ENCODE peak calls at places on chromosomes 4 and X, in eight cellular contexts. One of them, this sample, is unnamed.

GRCh38 chrX:2677764-2678163 is 13.3 kb upstream of the CD99 start:
- DNase-seq in type B pancreatic cell: no peak
- DNase-seq in BE2C: no peak
- DNase-seq in hippocampal formation: no peak
- DNase-seq in EL: peak
- DNase-seq in heart left ventricle: peak
- DNase-seq in T-cell: no peak
- DNase-seq in Right ventricle myocardium inferior: peak
- DNase-seq in this sample: peak

GRCh38 chrX:20947411-20947912 is 426.8 kb upstream of the CNKSR2 start:
- DNase-seq in T-cell: no peak
- DNase-seq in EL: no peak
- DNase-seq in Right ventricle myocardium inferior: no peak
- DNase-seq in heart left ventricle: no peak
- DNase-seq in type B pancreatic cell: no peak
- DNase-seq in BE2C: no peak
- DNase-seq in hippocampal formation: no peak
- DNase-seq in this sample: no peak

GRCh38 chr4:56874166-56874565 is 33.5 kb upstream of the REST start:
- DNase-seq in EL: no peak
- DNase-seq in BE2C: no peak
- DNase-seq in type B pancreatic cell: no peak
- DNase-seq in T-cell: no peak
- DNase-seq in hippocampal formation: no peak
- DNase-seq in Right ventricle myocardium inferior: no peak
- DNase-seq in heart left ventricle: no peak
- DNase-seq in this sample: no peak

GRCh38 chrX:106862972-106863688 is 40.0 kb downstream of the RIPPLY1 start:
- DNase-seq in EL: peak
- DNase-seq in Right ventricle myocardium inferior: no peak
- DNase-seq in heart left ventricle: no peak
- DNase-seq in type B pancreatic cell: no peak
- DNase-seq in T-cell: peak
- DNase-seq in BE2C: peak
- DNase-seq in hippocampal formation: no peak
- DNase-seq in this sample: peak

GRCh38 chr4:94452476-94453300 is 946 bp downstream of the PDLIM5 start:
- DNase-seq in Right ventricle myocardium inferior: peak
- DNase-seq in T-cell: no peak
- DNase-seq in EL: peak
- DNase-seq in BE2C: peak
- DNase-seq in heart left ventricle: peak
- DNase-seq in type B pancreatic cell: peak
- DNase-seq in hippocampal formation: peak
- DNase-seq in this sample: peak

GRCh38 chr4:117987464-117987863 is 46.8 kb upstream of the NDST3 start:
- DNase-seq in type B pancreatic cell: no peak
- DNase-seq in EL: no peak
- DNase-seq in Right ventricle myocardium inferior: no peak
- DNase-seq in BE2C: no peak
- DNase-seq in hippocampal formation: no peak
- DNase-seq in T-cell: no peak
- DNase-seq in heart left ventricle: no peak
- DNase-seq in this sample: no peak

GRCh38 chr4:174631901-174632758 is 109.8 kb upstream of the HPGD start:
- DNase-seq in T-cell: no peak
- DNase-seq in Right ventricle myocardium inferior: no peak
- DNase-seq in BE2C: no peak
- DNase-seq in type B pancreatic cell: no peak
- DNase-seq in EL: peak
- DNase-seq in heart left ventricle: no peak
- DNase-seq in hippocampal formation: peak
- DNase-seq in this sample: peak

GRCh38 chrX:85573801-85574200 is 194.3 kb upstream of the POF1B start:
- DNase-seq in hippocampal formation: no peak
- DNase-seq in heart left ventricle: no peak
- DNase-seq in EL: no peak
- DNase-seq in Right ventricle myocardium inferior: no peak
- DNase-seq in BE2C: no peak
- DNase-seq in T-cell: no peak
- DNase-seq in type B pancreatic cell: no peak
- DNase-seq in this sample: no peak

GRCh38 chr4:123349401-123350190 is 47.0 kb upstream of the SPRY1 start:
- DNase-seq in EL: no peak
- DNase-seq in hippocampal formation: no peak
- DNase-seq in Right ventricle myocardium inferior: no peak
- DNase-seq in T-cell: no peak
- DNase-seq in BE2C: no peak
- DNase-seq in type B pancreatic cell: no peak
- DNase-seq in heart left ventricle: no peak
- DNase-seq in this sample: peak

GRCh38 chrX:84611843-84612636 is 109.8 kb upstream of the HDX start:
- DNase-seq in EL: no peak
- DNase-seq in T-cell: no peak
- DNase-seq in Right ventricle myocardium inferior: no peak
- DNase-seq in BE2C: no peak
- DNase-seq in type B pancreatic cell: no peak
- DNase-seq in heart left ventricle: no peak
- DNase-seq in hippocampal formation: no peak
- DNase-seq in this sample: no peak

GRCh38 chrX:72041166-72041565 is 90.5 kb downstream of the RTL5 start:
- DNase-seq in type B pancreatic cell: no peak
- DNase-seq in T-cell: no peak
- DNase-seq in hippocampal formation: no peak
- DNase-seq in BE2C: peak
- DNase-seq in EL: no peak
- DNase-seq in heart left ventricle: no peak
- DNase-seq in Right ventricle myocardium inferior: no peak
- DNase-seq in this sample: no peak

GRCh38 chr4:54570822-54571221 is 86.9 kb upstream of the KIT start:
- DNase-seq in Right ventricle myocardium inferior: no peak
- DNase-seq in heart left ventricle: no peak
- DNase-seq in EL: no peak
- DNase-seq in T-cell: no peak
- DNase-seq in BE2C: no peak
- DNase-seq in hippocampal formation: no peak
- DNase-seq in type B pancreatic cell: no peak
- DNase-seq in this sample: no peak

GRCh38 chr4:184397516-184398163 is 76.7 kb downstream of the IRF2 start:
- DNase-seq in hippocampal formation: peak
- DNase-seq in type B pancreatic cell: no peak
- DNase-seq in EL: no peak
- DNase-seq in Right ventricle myocardium inferior: no peak
- DNase-seq in heart left ventricle: no peak
- DNase-seq in BE2C: peak
- DNase-seq in T-cell: no peak
- DNase-seq in this sample: no peak

GRCh38 chr4:174611792-174612191 is 89.5 kb upstream of the HPGD start:
- DNase-seq in EL: no peak
- DNase-seq in BE2C: no peak
- DNase-seq in hippocampal formation: no peak
- DNase-seq in type B pancreatic cell: no peak
- DNase-seq in T-cell: no peak
- DNase-seq in heart left ventricle: no peak
- DNase-seq in Right ventricle myocardium inferior: no peak
- DNase-seq in this sample: no peak

GRCh38 chr4:128221556-128221955 is 66.1 kb downstream of the PGRMC2 start:
- DNase-seq in T-cell: no peak
- DNase-seq in EL: no peak
- DNase-seq in hippocampal formation: no peak
- DNase-seq in Right ventricle myocardium inferior: no peak
- DNase-seq in type B pancreatic cell: no peak
- DNase-seq in BE2C: no peak
- DNase-seq in heart left ventricle: no peak
- DNase-seq in this sample: peak

GRCh38 chrX:85309717-85310116 is 65.9 kb downstream of the ZNF711 start:
- DNase-seq in hippocampal formation: no peak
- DNase-seq in T-cell: no peak
- DNase-seq in heart left ventricle: no peak
- DNase-seq in type B pancreatic cell: no peak
- DNase-seq in EL: no peak
- DNase-seq in Right ventricle myocardium inferior: no peak
- DNase-seq in BE2C: peak
- DNase-seq in this sample: no peak

GRCh38 chr4:7045961-7046921 is 3.1 kb downstream of the TADA2B start:
- DNase-seq in Right ventricle myocardium inferior: no peak
- DNase-seq in heart left ventricle: no peak
- DNase-seq in T-cell: no peak
- DNase-seq in hippocampal formation: no peak
- DNase-seq in type B pancreatic cell: no peak
- DNase-seq in BE2C: peak
- DNase-seq in EL: no peak
- DNase-seq in this sample: no peak

GRCh38 chr4:155828628-155829027 is 37.4 kb downstream of the ASIC5 start:
- DNase-seq in T-cell: no peak
- DNase-seq in BE2C: no peak
- DNase-seq in type B pancreatic cell: no peak
- DNase-seq in Right ventricle myocardium inferior: no peak
- DNase-seq in heart left ventricle: no peak
- DNase-seq in hippocampal formation: no peak
- DNase-seq in EL: peak
- DNase-seq in this sample: peak

GRCh38 chr4:177759714-177760113 is 317.5 kb upstream of the AGA start:
- DNase-seq in EL: no peak
- DNase-seq in T-cell: no peak
- DNase-seq in type B pancreatic cell: no peak
- DNase-seq in heart left ventricle: no peak
- DNase-seq in hippocampal formation: no peak
- DNase-seq in Right ventricle myocardium inferior: no peak
- DNase-seq in BE2C: no peak
- DNase-seq in this sample: no peak

GRCh38 chr4:42397256-42397634 is at the start of gene SHISA3:
- DNase-seq in EL: no peak
- DNase-seq in hippocampal formation: no peak
- DNase-seq in T-cell: no peak
- DNase-seq in heart left ventricle: peak
- DNase-seq in Right ventricle myocardium inferior: peak
- DNase-seq in type B pancreatic cell: no peak
- DNase-seq in BE2C: peak
- DNase-seq in this sample: peak

GRCh38 chrX:32842053-32842452 is 369.3 kb downstream of the DMD start:
- DNase-seq in Right ventricle myocardium inferior: no peak
- DNase-seq in hippocampal formation: no peak
- DNase-seq in BE2C: no peak
- DNase-seq in T-cell: no peak
- DNase-seq in EL: no peak
- DNase-seq in heart left ventricle: no peak
- DNase-seq in type B pancreatic cell: no peak
- DNase-seq in this sample: no peak

GRCh38 chr4:6342530-6343293 is 73.1 kb downstream of the WFS1 start:
- DNase-seq in type B pancreatic cell: no peak
- DNase-seq in T-cell: no peak
- DNase-seq in Right ventricle myocardium inferior: no peak
- DNase-seq in BE2C: peak
- DNase-seq in hippocampal formation: no peak
- DNase-seq in EL: no peak
- DNase-seq in heart left ventricle: peak
- DNase-seq in this sample: peak

GRCh38 chrX:119486745-119487144 is 18.5 kb downstream of the SLC25A5 start:
- DNase-seq in BE2C: no peak
- DNase-seq in Right ventricle myocardium inferior: no peak
- DNase-seq in heart left ventricle: no peak
- DNase-seq in EL: no peak
- DNase-seq in type B pancreatic cell: no peak
- DNase-seq in T-cell: no peak
- DNase-seq in hippocampal formation: no peak
- DNase-seq in this sample: no peak

This sample was measured in astrocyte of the hippocampus.